ENCODE peak calls at places on chromosomes 4 and X, in ten cellular contexts. Y, S, A, D, F, J, R, E, O and X are unnamed samples.

GRCh38 chrX:28042260-28042659 is 61.0 kb upstream of the DCAF8L1 start:
- DNase-seq in D (no peak), S (no peak), O (no peak), F (no peak), Y (no peak), J (no peak), A (no peak), E (no peak), R (no peak), X (no peak)

GRCh38 chrX:23884427-23885024 is 23.2 kb downstream of the APOO start:
- DNase-seq in E (peak; percentile 50), R (no peak), F (no peak), Y (peak; percentile 57), J (no peak), D (no peak), S (no peak), O (peak; percentile 64), A (no peak), X (no peak)

GRCh38 chr4:139901516-139902327 is 236.1 kb downstream of the MGST2 start:
- DNase-seq in J (no peak), O (no peak), R (no peak), Y (no peak), E (peak; percentile 44), F (no peak), D (no peak), S (no peak), A (no peak), X (no peak)

GRCh38 chr4:70705856-70706461 is 15.8 kb upstream of the RUFY3 start:
- DNase-seq in Y (no peak), D (no peak), F (no peak), J (no peak), A (no peak), R (no peak), S (no peak), E (peak; percentile 54), O (no peak), X (no peak)

GRCh38 chrX:13387656-13388421 is 68.0 kb upstream of the ATXN3L start:
- DNase-seq in R (no peak), O (peak; percentile 76), A (no peak), S (no peak), J (no peak), D (no peak), Y (no peak), E (peak; percentile 23), F (no peak), X (no peak)

GRCh38 chr4:152981278-152981677 is 45.2 kb downstream of the FHDC1 start:
- DNase-seq in E (peak; percentile 15), R (no peak), J (no peak), S (no peak), F (no peak), O (no peak), D (no peak), A (no peak), Y (no peak), X (no peak)

GRCh38 chrX:9352243-9352642 is 112.6 kb upstream of the TBL1X start:
- DNase-seq in R (no peak), A (no peak), Y (no peak), F (no peak), D (no peak), O (no peak), J (no peak), S (no peak), E (no peak), X (no peak)

GRCh38 chr4:161949941-161950725 is 213.7 kb downstream of the FSTL5 start:
- DNase-seq in Y (no peak), A (no peak), J (no peak), F (no peak), O (no peak), S (no peak), D (no peak), R (no peak), E (peak; percentile 49), X (no peak)

GRCh38 chr4:35939746-35940145 is 304.6 kb downstream of the ARAP2 start:
- DNase-seq in S (no peak), A (no peak), D (no peak), F (no peak), Y (no peak), E (no peak), O (no peak), R (no peak), J (no peak), X (no peak)

GRCh38 chr4:102263024-102263787 is 82.1 kb downstream of the SLC39A8 start:
- DNase-seq in O (peak; percentile 44), R (peak; percentile 51), E (peak; percentile 28), F (no peak), Y (peak; percentile 41), A (no peak), J (no peak), S (no peak), D (no peak), X (peak; percentile 17)

GRCh38 chr4:81807927-81808672 is 336.4 kb upstream of the RASGEF1B start:
- DNase-seq in F (peak; percentile 30), E (no peak), D (no peak), J (no peak), Y (no peak), A (no peak), R (no peak), S (no peak), O (no peak), X (no peak)

DNA sequence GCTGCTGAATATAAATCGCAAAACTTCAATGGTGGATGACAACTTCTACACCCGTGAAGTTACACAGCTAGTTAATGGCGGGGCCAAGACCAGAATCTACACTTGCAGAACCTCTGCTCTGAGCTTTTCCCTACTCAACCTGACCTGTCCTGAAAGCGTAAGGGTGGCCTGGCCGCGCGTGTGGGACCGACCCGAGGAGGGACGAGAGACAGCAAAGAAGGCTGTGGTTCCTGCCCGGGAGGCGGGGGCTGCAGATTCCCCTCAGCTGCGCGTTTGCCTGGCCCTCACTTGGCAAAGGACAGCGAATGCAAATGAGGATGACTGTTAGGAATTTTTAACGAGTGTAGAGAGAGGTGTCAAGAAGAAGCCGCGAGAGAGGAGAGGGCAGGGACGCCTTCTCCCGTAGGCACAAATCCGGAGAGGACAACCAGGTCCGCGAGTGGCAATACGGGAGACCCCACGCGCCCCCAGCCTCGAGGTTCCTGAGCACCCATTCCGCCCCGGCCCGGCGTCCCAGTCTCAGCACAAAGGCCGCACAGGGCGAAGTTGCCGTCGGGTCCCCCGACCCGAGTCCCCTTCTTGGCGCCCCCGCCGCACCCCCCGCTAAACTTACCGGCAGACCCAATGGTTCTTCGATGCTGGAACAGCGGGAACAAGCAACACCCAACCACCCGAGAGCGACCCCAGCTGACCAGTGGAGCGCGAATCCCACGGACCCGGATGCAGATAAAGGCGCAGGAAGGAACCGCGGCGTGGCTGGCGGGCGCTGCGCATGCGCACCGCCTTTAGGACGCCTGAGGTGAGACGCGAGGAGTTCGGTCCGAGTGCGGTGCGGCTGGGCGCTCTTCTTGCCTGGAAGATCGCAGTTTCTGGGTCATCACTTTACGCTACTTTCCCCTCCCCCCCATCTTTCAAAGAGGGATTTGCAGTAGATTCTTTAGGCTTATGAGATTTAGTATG is at the start of gene GNPDA2:
- DNase-seq in J (peak; percentile 72), E (peak; percentile 89), A (peak; percentile 90), S (peak; percentile 92), F (peak; percentile 94), Y (peak; percentile 85), D (peak; percentile 94), R (peak; percentile 78), O (peak; percentile 87), X (peak; percentile 57)
- TF ChIP-seq POLR2A in J (peak; percentile 48), E (no peak), A (peak; percentile 39), S (peak; percentile 57), F (peak; percentile 79), Y (peak; percentile 52), D (peak; percentile 40), R (peak; percentile 89), O (peak; percentile 44), X (peak; percentile 83)

GRCh38 chr4:155694100-155694785 is 27.6 kb downstream of the GUCY1A1 start:
- DNase-seq in Y (no peak), F (no peak), D (no peak), O (no peak), R (no peak), J (no peak), A (no peak), S (no peak), E (no peak), X (no peak)
- TF ChIP-seq POLR2A in Y (no peak), F (no peak), D (no peak), O (no peak), R (no peak), J (no peak), A (no peak), S (no peak), E (no peak), X (no peak)

DNA sequence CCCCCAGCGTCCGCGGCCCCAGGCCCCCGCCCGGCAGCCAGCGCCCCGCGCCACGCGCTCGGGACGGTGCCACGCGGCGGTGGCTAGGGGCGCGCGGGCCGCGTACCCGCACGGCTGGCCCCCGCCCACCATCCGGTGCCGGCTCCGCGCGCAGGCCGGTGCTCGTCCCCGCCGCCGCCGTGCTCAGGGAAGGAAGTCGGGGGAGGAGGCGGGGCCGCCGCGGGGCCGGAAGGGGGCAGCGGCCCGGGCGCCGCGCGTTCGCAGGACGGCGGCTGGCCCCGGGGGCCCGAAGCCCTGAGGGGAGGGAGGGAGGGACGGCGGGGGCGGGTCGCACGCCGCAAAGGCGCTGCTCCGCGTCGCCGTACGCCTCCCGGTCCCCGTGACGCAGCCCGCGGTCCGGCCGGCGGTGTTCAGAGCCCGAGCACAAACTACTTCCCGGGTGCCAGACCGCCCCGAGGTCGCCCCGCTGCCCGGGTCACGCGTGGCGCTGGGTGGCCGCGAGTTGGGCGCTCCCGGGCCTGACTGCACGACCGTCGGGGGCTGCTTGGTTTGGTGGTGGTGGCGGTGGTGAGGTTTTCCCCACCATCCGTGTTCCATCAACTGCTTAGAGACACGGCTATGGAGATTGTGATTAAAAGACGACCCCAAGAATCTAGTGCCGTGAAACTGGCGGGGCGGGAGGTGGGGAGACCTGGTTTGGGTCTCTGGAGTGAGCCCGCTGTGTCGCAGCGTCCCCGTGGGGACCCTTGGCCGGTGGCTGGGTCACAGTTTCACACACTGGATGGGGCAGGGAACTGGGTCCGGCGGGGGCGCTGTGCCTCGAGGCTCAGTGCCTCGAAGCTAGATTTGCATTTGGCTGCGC is at the start of gene DCTD:
- DNase-seq in D (peak; percentile 87), R (no peak), O (peak; percentile 87), J (peak; percentile 52), A (peak; percentile 83), E (peak; percentile 65), F (peak; percentile 82), Y (peak; percentile 65), S (peak; percentile 76), X (peak; percentile 30)
- TF ChIP-seq POLR2A in D (peak; percentile 28), R (peak; percentile 49), O (peak; percentile 49), J (peak; percentile 34), A (peak; percentile 64), E (peak; percentile 39), F (peak; percentile 76), Y (peak; percentile 59), S (peak; percentile 48), X (peak; percentile 64)

DNA sequence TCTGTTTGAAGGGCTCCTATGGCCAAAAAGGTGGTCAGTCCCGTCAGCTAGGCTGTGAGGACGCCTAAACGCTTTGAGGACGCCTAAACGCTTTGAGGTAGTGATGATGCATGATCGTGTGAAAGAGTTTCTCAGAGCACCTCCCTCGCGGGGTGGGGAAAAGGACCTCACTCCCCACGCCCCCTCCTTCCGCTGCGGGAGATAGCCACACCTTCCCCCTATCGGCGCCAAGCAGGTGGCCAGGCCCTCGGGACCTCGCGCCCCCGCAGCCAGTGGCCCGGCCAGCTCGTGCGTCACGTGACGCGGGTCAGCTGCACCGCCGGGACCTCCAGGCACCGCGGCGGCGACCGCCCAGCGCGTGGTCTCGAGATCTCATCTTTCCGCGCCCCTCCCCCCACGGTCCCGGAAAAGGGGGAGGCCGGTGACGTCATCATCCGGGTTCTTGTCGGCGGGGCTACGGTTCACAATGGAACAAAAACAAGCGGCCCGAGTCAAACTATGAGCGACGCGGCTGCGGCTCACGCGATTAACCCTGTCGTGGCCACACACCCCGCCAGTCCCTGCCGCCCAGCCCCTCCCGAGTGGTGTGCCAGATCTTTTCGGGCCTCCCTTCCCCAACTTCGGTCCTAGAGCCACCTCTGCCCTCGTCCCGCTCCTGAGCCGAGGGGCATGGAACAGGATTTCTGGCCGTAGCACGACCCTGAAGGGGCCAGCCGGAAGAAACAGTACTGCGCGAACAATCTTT is 713 bp upstream of the USP9X start:
- DNase-seq in R (peak; percentile 89), F (peak; percentile 100), A (peak; percentile 99), Y (peak; percentile 87), E (peak; percentile 96), J (peak; percentile 97), S (peak; percentile 99), D (peak; percentile 100), O (peak; percentile 96), X (peak; percentile 49)
- TF ChIP-seq POLR2A in R (peak; percentile 65), F (peak; percentile 84), A (peak; percentile 81), Y (peak; percentile 68), E (peak; percentile 93), J (peak; percentile 69), S (peak; percentile 59), D (peak; percentile 57), O (peak; percentile 71), X (peak; percentile 67)